ENCODE peak calls at places on chromosome 6, in ten cellular contexts. R is nucleus accumbens; L is A549; V is NCI-H2171 treated with DMSO at 0.1 percent for 48 hours; E is amniotic stem cell; M is astrocyte of the spinal cord; G is NCI-H146; S is activated naive CD4-positive, alpha-beta T cell treated with anti-CD3 and anti-CD28 coated beads, Interleukin-2, amount 50 U/mL, for 16 hours; K is dorsolateral prefrontal cortex; Q is glutamatergic neuron. W is an unnamed sample.
A peak's percentile ranks its signal among the peaks of the same experiment; 100 is the strongest.

GRCh38 chr6:138231399-138231886 is 13.2 kb upstream of the PBOV1 start:
- DNase-seq in E (no peak), G (peak; percentile 95), M (peak; percentile 12), S (no peak), L (no peak), K (no peak), R (no peak), Q (no peak), V (peak; percentile 27), W (peak; percentile 7)

GRCh38 chr6:7914991-7915789 is 4.6 kb upstream of the TXNDC5 start:
- DNase-seq in G (no peak), R (no peak), V (no peak), E (no peak), M (peak; percentile 52), S (no peak), K (no peak), Q (no peak), L (no peak), W (peak; percentile 63)

GRCh38 chr6:26330835-26331808 is 33.9 kb upstream of the BTN3A2 start:
- DNase-seq in S (peak; percentile 51), Q (no peak), E (no peak), R (no peak), V (peak; percentile 64), K (no peak), M (peak; percentile 52), L (no peak), G (peak; percentile 70), W (peak; percentile 71)

GRCh38 chr6:93423542-93423941 is 4.2 kb upstream of the EPHA7 start:
- DNase-seq in R (no peak), K (peak; percentile 58), G (peak; percentile 73), M (peak; percentile 69), V (peak; percentile 54), S (no peak), E (no peak), L (no peak), Q (peak; percentile 73), W (peak; percentile 13)

GRCh38 chr6:54717849-54718455 is 128.6 kb upstream of the FAM83B start:
- DNase-seq in K (peak; percentile 76), L (peak; percentile 15), V (peak; percentile 65), G (peak; percentile 55), S (peak; percentile 42), M (peak; percentile 50), Q (peak; percentile 73), E (no peak), R (no peak), W (peak; percentile 37)

GRCh38 chr6:1379026-1379809 is 10.2 kb upstream of the FOXF2 start:
- DNase-seq in Q (peak; percentile 34), S (no peak), V (no peak), R (no peak), K (no peak), M (no peak), E (no peak), G (no peak), L (no peak), W (no peak)

GRCh38 chr6:31270788-31271640 is 878 bp downstream of the HLA-C start:
- DNase-seq in Q (peak; percentile 26), V (no peak), G (peak; percentile 58), K (no peak), E (no peak), L (no peak), S (peak; percentile 35), R (no peak), M (peak; percentile 19), W (peak; percentile 54)

GRCh38 chr6:81999826-82000225 is 247.3 kb upstream of the TENT5A start:
- DNase-seq in E (no peak), M (peak; percentile 73), S (no peak), L (no peak), G (no peak), V (no peak), Q (no peak), K (no peak), R (no peak), W (no peak)

GRCh38 chr6:621916-622315 is 35.0 kb downstream of the HUS1B start:
- DNase-seq in Q (no peak), E (no peak), S (no peak), R (no peak), V (no peak), K (no peak), G (no peak), M (no peak), L (no peak), W (peak; percentile 26)

GRCh38 chr6:44086931-44087574 is 40.2 kb downstream of the MRPL14 start:
- DNase-seq in M (no peak), V (no peak), L (no peak), S (no peak), K (no peak), Q (no peak), E (no peak), G (no peak), R (no peak), W (no peak)

GRCh38 chr6:84758486-84758885 is 5.9 kb downstream of the TBX18 start:
- DNase-seq in M (peak; percentile 30), G (no peak), S (no peak), L (no peak), R (no peak), K (no peak), Q (no peak), E (no peak), V (no peak), W (no peak)

GRCh38 chr6:7050911-7051779 is 56.6 kb upstream of the RREB1 start:
- DNase-seq in G (peak; percentile 81), R (no peak), S (peak; percentile 46), L (no peak), Q (peak; percentile 50), K (no peak), M (peak; percentile 84), E (no peak), V (no peak), W (peak; percentile 91)

GRCh38 chr6:101878554-101879276 is 485.2 kb downstream of the GRIK2 start:
- DNase-seq in R (no peak), G (no peak), E (no peak), L (no peak), S (no peak), K (no peak), V (no peak), M (no peak), Q (no peak), W (no peak)

GRCh38 chr6:43061861-43062260 is 2.4 kb downstream of the KLC4 start:
- DNase-seq in K (no peak), E (no peak), Q (no peak), R (no peak), G (no peak), M (peak; percentile 30), V (no peak), L (no peak), S (no peak), W (peak; percentile 32)

GRCh38 chr6:30759575-30760239 is 15.4 kb upstream of the IER3 start:
- DNase-seq in V (no peak), S (no peak), M (peak; percentile 95), G (no peak), Q (no peak), L (peak; percentile 70), R (no peak), K (no peak), E (peak; percentile 75), W (peak; percentile 98)

GRCh38 chr6:142675925-142676324 is 269.1 kb downstream of the HIVEP2 start:
- DNase-seq in L (no peak), Q (no peak), M (no peak), K (no peak), E (no peak), R (no peak), G (no peak), S (no peak), V (no peak), W (no peak)

GRCh38 chr6:73516712-73517489 is 3.9 kb downstream of the EEF1A1 start:
- DNase-seq in S (no peak), K (no peak), L (no peak), G (no peak), M (peak; percentile 16), V (no peak), R (no peak), E (no peak), Q (no peak), W (no peak)

GRCh38 chr6:124881898-124882579 is 80.2 kb upstream of the RNF217 start:
- DNase-seq in E (no peak), V (peak; percentile 77), S (no peak), G (peak; percentile 62), R (no peak), K (no peak), M (peak; percentile 16), L (no peak), Q (peak; percentile 21), W (peak; percentile 47)

GRCh38 chr6:36765943-36766648 is 68.5 kb downstream of the RAB44 start:
- DNase-seq in E (peak; percentile 67), R (peak; percentile 74), K (peak; percentile 94), G (peak; percentile 78), M (peak; percentile 81), S (peak; percentile 82), L (peak; percentile 71), V (peak; percentile 79), Q (peak; percentile 92), W (peak; percentile 79)

GRCh38 chr6:119037941-119038623 is 40.4 kb downstream of the FAM184A start:
- DNase-seq in S (no peak), Q (no peak), G (peak; percentile 59), E (no peak), M (no peak), V (peak; percentile 46), R (no peak), K (no peak), L (no peak), W (no peak)

GRCh38 chr6:94862116-94862515 is 715.2 kb upstream of the MANEA start:
- DNase-seq in R (no peak), Q (no peak), E (no peak), G (no peak), L (no peak), M (peak; percentile 10), S (no peak), K (no peak), V (no peak), W (peak; percentile 13)

GRCh38 chr6:136317023-136317649 is 27.5 kb upstream of the BCLAF1 start:
- DNase-seq in K (peak; percentile 71), G (peak; percentile 83), L (peak; percentile 38), S (peak; percentile 56), V (peak; percentile 45), Q (peak; percentile 55), E (peak; percentile 55), R (peak; percentile 6), M (peak; percentile 66), W (peak; percentile 69)

GRCh38 chr6:82072113-82072512 is 175.4 kb downstream of the IBTK start:
- DNase-seq in S (no peak), E (no peak), G (peak; percentile 91), K (no peak), L (no peak), V (peak; percentile 85), M (peak; percentile 29), Q (no peak), R (no peak), W (peak; percentile 12)

GRCh38 chr6:158172001-158172400 is 3.9 kb downstream of the GTF2H5 start:
- DNase-seq in V (no peak), E (no peak), G (no peak), L (no peak), R (no peak), S (no peak), Q (no peak), K (no peak), M (no peak), W (no peak)

GRCh38 chr6:7311171-7311570 is 1.8 kb downstream of the SSR1 start:
- DNase-seq in L (no peak), Q (no peak), R (no peak), G (no peak), M (peak; percentile 4), S (no peak), E (no peak), V (no peak), K (no peak), W (no peak)

GRCh38 chr6:18634912-18635311 is 247.8 kb downstream of the RNF144B start:
- DNase-seq in E (no peak), Q (no peak), R (no peak), V (no peak), S (no peak), M (no peak), L (no peak), G (no peak), K (no peak), W (no peak)

GRCh38 chr6:35259946-35260626 is 551 bp downstream of the ZNF76 start:
- DNase-seq in M (peak; percentile 18), G (peak; percentile 62), V (peak; percentile 71), Q (peak; percentile 80), E (no peak), K (peak; percentile 27), S (peak; percentile 69), L (peak; percentile 70), R (no peak), W (peak; percentile 21)

GRCh38 chr6:31525932-31526591 is 2.7 kb upstream of the MCCD1 start:
- DNase-seq in G (no peak), V (no peak), K (no peak), E (peak; percentile 11), S (no peak), R (no peak), Q (no peak), L (no peak), M (peak; percentile 18), W (peak; percentile 75)

W was measured in iris pigment epithelial cell.